ENCODE peak calls at places on chromosomes 1 and 21, in eight cellular contexts. Q is K562, A is A549, G is IMR-90, V is SK-N-SH, S is H1, K is HepG2, J is GM12878. D is an unnamed sample.

GRCh38 chr1:208178091-208178529 is 66.1 kb downstream of the PLXNA2 start:
- DNase-seq in Q (no peak), A (no peak), G (no peak), V (no peak), S (no peak), K (peak), J (no peak), D (no peak)

GRCh38 chr1:174626031-174627020 is 178.6 kb downstream of the GPR52 start:
- DNase-seq in Q (no peak), A (no peak), G (peak), V (no peak), S (no peak), K (no peak), J (no peak), D (peak)

GRCh38 chr1:24735619-24736375 is 9.4 kb upstream of the CLIC4 start:
- DNase-seq in Q (no peak), A (no peak), G (peak), V (peak), S (no peak), K (no peak), J (no peak), D (no peak)

GRCh38 chr1:30726254-30726653 is 2.9 kb upstream of the MATN1 start:
- DNase-seq in Q (no peak), A (no peak), G (no peak), V (no peak), S (no peak), K (no peak), J (no peak), D (no peak)

GRCh38 chr21:25974937-25975336 is 195.6 kb downstream of the APP start:
- DNase-seq in Q (no peak), A (no peak), G (no peak), V (no peak), S (no peak), K (no peak), J (no peak), D (no peak)

GRCh38 chr1:30618335-30618747 is 105.0 kb downstream of the MATN1 start:
- DNase-seq in Q (no peak), A (no peak), G (no peak), V (no peak), S (no peak), K (no peak), J (no peak), D (peak)

GRCh38 chr1:22281521-22282241 is 138.8 kb upstream of the WNT4 start:
- DNase-seq in Q (no peak), A (no peak), G (no peak), V (no peak), S (no peak), K (no peak), J (no peak), D (no peak)

GRCh38 chr1:174160109-174160473 is 771 bp downstream of the RABGAP1L start:
- DNase-seq in Q (peak), A (peak), G (peak), V (peak), S (no peak), K (peak), J (no peak), D (no peak)

GRCh38 chr1:6960291-6960758 is 175.1 kb downstream of the CAMTA1 start:
- DNase-seq in Q (no peak), A (no peak), G (peak), V (peak), S (no peak), K (no peak), J (no peak), D (no peak)

GRCh38 chr1:240194120-240194519 is 102.4 kb downstream of the FMN2 start:
- DNase-seq in Q (no peak), A (no peak), G (peak), V (no peak), S (no peak), K (no peak), J (no peak), D (no peak)
- TF ChIP-seq RAD21 in Q (no peak), A (no peak), G (no peak), V (no peak), S (no peak), K (no peak), J (no peak), D (no peak)

DNA sequence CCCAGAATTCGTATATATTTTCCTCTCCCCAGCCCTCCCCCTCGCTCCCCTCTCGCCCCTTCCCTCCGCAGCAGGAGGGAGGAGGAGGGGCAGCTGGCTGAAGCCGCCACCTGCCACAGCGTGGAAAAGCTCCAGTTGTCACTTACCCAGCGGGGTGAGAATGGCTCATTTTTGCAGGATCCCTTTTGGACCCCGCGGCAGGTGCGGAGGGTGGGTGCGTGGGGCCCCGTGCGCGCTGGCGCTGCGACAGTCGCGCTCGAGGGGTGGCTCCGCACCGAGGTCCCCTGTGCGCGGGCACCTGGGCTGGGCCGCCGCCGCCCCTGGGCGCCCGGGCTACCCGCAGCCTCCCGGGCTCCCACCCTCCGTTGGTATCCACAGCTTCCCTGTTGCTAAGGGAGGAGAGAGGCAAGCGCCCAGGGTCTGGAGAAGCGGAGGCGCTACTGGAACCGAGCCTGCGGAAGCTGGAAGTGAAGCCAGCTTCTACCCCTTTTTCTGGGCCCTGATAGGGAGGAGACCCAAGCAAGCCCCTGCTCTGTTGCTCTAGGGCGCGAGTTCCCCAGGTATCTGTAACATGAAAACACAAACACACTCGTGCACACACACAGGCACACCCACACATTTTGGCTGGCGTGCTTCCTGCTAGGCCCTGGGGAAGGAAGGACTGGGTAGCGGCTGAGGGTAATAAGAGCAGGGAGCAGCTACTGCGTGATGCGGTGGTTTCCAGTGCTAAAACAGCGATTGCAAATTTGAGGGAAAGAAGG is at the start of gene ERICH3:
- DNase-seq in Q (no peak), A (no peak), G (no peak), V (peak), S (peak), K (no peak), J (no peak), D (no peak)
- TF ChIP-seq RAD21 in Q (no peak), A (no peak), G (no peak), V (no peak), S (no peak), K (no peak), J (no peak), D (no peak)

DNA sequence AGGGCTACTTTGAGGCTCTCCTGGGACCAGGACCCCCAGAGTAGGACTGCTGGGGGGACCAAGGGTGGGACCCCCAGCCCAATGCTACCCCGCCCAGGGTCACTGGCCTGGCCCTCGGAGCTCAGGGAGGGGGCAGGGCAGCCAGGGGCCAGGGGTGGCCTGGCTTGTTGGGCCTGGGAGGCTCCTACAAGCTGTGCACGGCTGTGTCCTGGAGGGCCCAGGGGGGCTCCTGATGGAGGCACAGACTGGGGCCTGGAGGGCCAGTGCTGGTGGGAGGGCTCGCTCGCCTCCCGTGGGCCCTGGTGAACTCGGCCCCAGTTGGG is 2.2 kb downstream of the HES4 start:
- DNase-seq in Q (no peak), A (no peak), G (no peak), V (peak), S (no peak), K (no peak), J (no peak), D (no peak)
- TF ChIP-seq RAD21 in Q (no peak), A (no peak), G (no peak), V (no peak), S (no peak), K (no peak), J (no peak), D (no peak)

DNA sequence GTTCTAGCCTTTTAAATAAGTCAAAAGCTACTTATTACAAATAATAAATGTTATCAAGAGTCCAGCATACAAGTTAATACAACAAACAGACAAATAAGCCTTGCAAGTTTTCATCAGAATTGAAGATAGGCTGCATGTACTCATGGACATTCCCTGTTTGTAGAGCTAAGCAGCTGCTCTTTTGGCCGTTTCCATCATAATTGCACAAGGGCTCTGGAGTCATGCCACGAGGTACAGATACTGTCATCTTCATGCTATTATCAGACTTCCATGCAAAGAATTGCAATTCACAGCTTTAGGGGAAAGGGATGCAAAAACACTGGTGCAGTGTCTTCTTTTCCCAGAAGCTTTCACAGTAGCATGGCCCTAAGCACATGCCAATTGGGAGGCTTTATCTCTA is 52.8 kb upstream of the TBX15 start:
- DNase-seq in Q (no peak), A (no peak), G (peak), V (no peak), S (no peak), K (no peak), J (no peak), D (no peak)
- TF ChIP-seq RAD21 in Q (no peak), A (no peak), G (no peak), V (no peak), S (no peak), K (no peak), J (no peak), D (no peak)

DNA sequence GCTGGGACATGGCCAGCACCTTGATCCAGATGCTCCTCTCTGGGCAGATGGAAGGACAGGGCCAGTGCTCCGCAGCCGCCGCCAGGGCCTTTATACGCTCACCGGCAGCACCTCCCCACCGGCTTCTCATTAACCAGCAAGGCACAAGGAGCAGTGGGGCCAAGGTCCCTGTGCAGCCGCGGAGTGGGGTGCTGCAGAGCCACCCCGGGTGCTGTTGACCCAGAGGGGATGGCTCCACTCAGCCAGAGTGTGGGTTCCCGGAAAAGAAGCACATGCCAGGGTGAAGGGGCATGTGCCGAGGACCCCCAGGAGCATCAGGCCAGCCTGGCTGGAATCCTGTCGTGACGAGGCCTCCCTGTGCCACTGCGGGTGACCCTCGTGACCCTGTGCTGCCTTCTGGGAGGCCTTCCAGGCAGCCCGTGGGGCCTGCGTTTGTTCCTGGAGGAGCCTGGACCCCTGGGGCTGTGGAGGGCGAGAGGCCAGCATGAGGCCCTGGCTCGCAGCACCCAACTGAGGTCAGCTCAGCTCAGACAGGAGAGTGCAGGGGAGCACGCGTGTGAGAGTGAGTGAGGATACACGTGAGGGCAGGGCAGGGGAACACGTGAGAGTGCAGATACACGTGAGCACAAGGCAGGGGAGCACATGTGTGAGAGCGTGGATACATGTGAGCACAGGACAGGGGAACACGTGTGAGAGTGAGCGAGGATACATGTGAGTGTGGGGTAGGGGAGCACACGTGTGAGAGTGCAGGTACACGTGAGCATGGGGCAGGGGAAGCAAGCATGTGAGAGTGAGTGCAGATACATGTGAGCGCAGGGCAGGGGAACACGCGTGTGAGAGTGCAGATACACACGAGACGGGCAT is at the start of gene FTCD:
- DNase-seq in Q (no peak), A (no peak), G (no peak), V (no peak), S (peak), K (peak), J (no peak), D (no peak)
- TF ChIP-seq RAD21 in Q (no peak), A (no peak), G (no peak), V (no peak), S (no peak), K (no peak), J (no peak), D (no peak)

GRCh38 chr21:42618713-42619112 is 34.7 kb upstream of the PDE9A start:
- DNase-seq in Q (no peak), A (no peak), G (no peak), V (no peak), S (no peak), K (no peak), J (no peak), D (no peak)
- TF ChIP-seq RAD21 in Q (peak), A (no peak), G (no peak), V (no peak), S (peak), K (no peak), J (peak), D (peak)

DNA sequence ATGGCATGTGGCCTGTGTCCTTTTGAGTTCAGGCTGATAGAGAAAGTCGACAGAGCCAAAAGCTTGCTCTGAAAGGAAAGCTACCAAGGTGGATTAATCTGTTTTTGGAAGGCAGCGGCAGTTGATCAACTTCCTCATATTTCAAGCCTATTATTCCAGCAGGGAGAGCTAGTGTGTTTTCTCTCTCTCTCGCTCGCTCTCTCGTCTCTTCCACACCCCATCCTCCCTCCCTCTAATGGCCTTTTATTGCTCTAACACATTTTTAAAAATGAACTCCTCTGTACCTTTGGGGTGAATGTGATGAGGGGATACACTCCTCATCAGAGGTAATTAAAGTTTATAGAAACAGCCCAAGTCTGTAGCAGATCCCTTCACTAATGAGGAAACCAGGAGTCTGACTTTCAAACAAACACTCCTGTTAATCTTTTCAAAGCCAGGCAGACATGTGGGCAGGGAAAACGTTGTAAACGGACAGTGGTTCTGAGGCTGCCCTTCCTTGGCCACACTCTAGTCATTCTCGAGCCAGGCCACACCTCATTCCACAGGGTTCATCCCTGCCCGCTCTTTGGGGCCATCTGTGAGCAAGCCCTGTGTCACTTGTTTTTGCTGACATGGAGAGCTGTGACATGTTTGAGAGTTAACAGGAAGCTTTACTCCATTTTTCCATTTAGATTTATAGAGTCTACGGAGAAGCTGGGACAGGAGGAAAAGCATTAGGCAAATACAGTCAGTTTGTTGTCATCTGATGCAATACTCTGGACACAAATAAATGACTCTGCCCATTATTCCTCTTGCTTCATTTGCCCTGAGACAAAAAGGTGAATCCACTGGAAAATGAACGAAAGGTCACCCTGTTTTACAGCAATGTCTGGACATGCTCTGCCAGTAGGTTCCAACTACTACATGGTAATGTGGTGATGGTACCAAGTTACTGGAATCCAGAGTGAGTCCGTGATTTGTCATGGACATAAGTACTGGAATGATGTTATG is 126.7 kb downstream of the CLIC6 start:
- DNase-seq in Q (no peak), A (peak), G (peak), V (no peak), S (no peak), K (peak), J (no peak), D (peak)
- TF ChIP-seq RAD21 in Q (no peak), A (peak), G (peak), V (no peak), S (no peak), K (no peak), J (no peak), D (peak)

GRCh38 chr1:83996621-83997020 is 2.3 kb downstream of the TTLL7 start:
- DNase-seq in Q (no peak), A (no peak), G (peak), V (no peak), S (no peak), K (no peak), J (no peak), D (no peak)
- TF ChIP-seq RAD21 in Q (no peak), A (no peak), G (no peak), V (no peak), S (no peak), K (no peak), J (no peak), D (no peak)

GRCh38 chr1:26882696-26883095 is 7.4 kb downstream of the GPN2 start:
- DNase-seq in Q (no peak), A (no peak), G (no peak), V (no peak), S (no peak), K (no peak), J (no peak), D (no peak)

GRCh38 chr1:26874896-26875295 is 11.9 kb downstream of the SFN start:
- DNase-seq in Q (no peak), A (no peak), G (no peak), V (no peak), S (no peak), K (no peak), J (no peak), D (no peak)

GRCh38 chr1:26879793-26880192 is 10.3 kb downstream of the GPN2 start:
- DNase-seq in Q (no peak), A (no peak), G (no peak), V (no peak), S (no peak), K (no peak), J (no peak), D (no peak)

GRCh38 chr1:26877326-26877725 is 12.8 kb downstream of the GPN2 start:
- DNase-seq in Q (no peak), A (no peak), G (no peak), V (no peak), S (no peak), K (no peak), J (no peak), D (no peak)
- TF ChIP-seq RAD21 in Q (no peak), A (no peak), G (no peak), V (no peak), S (no peak), K (no peak), J (no peak), D (no peak)

GRCh38 chr1:226207048-226207447 is 16.4 kb upstream of the MIXL1 start:
- DNase-seq in Q (no peak), A (no peak), G (no peak), V (no peak), S (no peak), K (no peak), J (no peak), D (no peak)
- TF ChIP-seq RAD21 in Q (no peak), A (no peak), G (no peak), V (no peak), S (no peak), K (no peak), J (no peak), D (no peak)

D was measured in HCT116.